ENCODE peak calls at places on chromosome 11, in seven cellular contexts. E, X, U, H, F, L and Q are unnamed samples.

GRCh38 chr11:123672568-123672967 is 18.1 kb upstream of the SCN3B start:
- DNase-seq in E (no peak), H (no peak), U (no peak), L (no peak), X (no peak), F (no peak), Q (no peak)

GRCh38 chr11:62705401-62705800 is 1.8 kb downstream of the BSCL2 start:
- DNase-seq in E (no peak), H (no peak), X (no peak), L (no peak), F (peak; percentile 49), U (no peak), Q (no peak)

GRCh38 chr11:75946531-75947530 is 131.8 kb downstream of the UVRAG start:
- DNase-seq in F (no peak), H (no peak), L (peak; percentile 37), X (peak; percentile 25), E (no peak), U (peak; percentile 6), Q (no peak)

GRCh38 chr11:118417801-118418200 is 16.4 kb downstream of the ATP5MG start:
- DNase-seq in X (no peak), L (no peak), E (no peak), H (no peak), U (no peak), F (no peak), Q (no peak)

GRCh38 chr11:81220166-81220895 is 1513.3 kb downstream of the FAM181B start:
- DNase-seq in L (no peak), H (no peak), U (no peak), X (no peak), E (no peak), F (no peak), Q (no peak)

GRCh38 chr11:58178444-58178843 is 10.4 kb upstream of the OR9Q2 start:
- DNase-seq in L (no peak), H (no peak), F (no peak), U (no peak), X (no peak), E (no peak), Q (no peak)

GRCh38 chr11:43947003-43947500 is 4.6 kb downstream of the C11orf96 start:
- DNase-seq in F (no peak), E (no peak), U (no peak), H (no peak), L (no peak), X (no peak), Q (no peak)

GRCh38 chr11:57131080-57131790 is 50.5 kb upstream of the LRRC55 start:
- DNase-seq in F (no peak), E (no peak), H (no peak), X (peak; percentile 29), L (peak; percentile 13), U (peak; percentile 62), Q (no peak)

GRCh38 chr11:75760243-75760642 is 8.3 kb upstream of the DGAT2 start:
- DNase-seq in E (no peak), U (no peak), H (no peak), L (no peak), X (no peak), F (no peak), Q (no peak)

GRCh38 chr11:131885371-131885770 is 515.0 kb downstream of the NTM start:
- DNase-seq in X (no peak), F (no peak), H (no peak), U (no peak), L (no peak), E (no peak), Q (no peak)
- H3K27ac ChIP-seq in X (no peak overlapping the region), F (no peak overlapping the region), H (no peak overlapping the region), U (no peak overlapping the region), L (no peak overlapping the region), E (no peak overlapping the region), Q (no peak overlapping the region)

GRCh38 chr11:28518825-28519224 is 410.6 kb downstream of the METTL15 start:
- DNase-seq in E (no peak), X (no peak), U (no peak), L (no peak), H (no peak), F (no peak), Q (no peak)
- H3K27ac ChIP-seq in E (no peak overlapping the region), X (no peak overlapping the region), U (no peak overlapping the region), L (no peak overlapping the region), H (no peak overlapping the region), F (no peak overlapping the region), Q (no peak overlapping the region)

GRCh38 chr11:73262851-73263495 is 9.2 kb upstream of the P2RY6 start:
- DNase-seq in X (peak; percentile 11), F (no peak), U (no peak), H (no peak), L (no peak), E (no peak), Q (no peak)

GRCh38 chr11:73258104-73258684 is 13.9 kb upstream of the P2RY6 start:
- DNase-seq in U (no peak), E (no peak), F (no peak), L (no peak), X (peak; percentile 4), H (no peak), Q (no peak)

GRCh38 chr11:73257342-73258103 is 14.6 kb upstream of the P2RY6 start:
- DNase-seq in U (no peak), L (peak; percentile 26), E (no peak), F (no peak), H (no peak), X (peak; percentile 28), Q (no peak)

GRCh38 chr11:73260127-73260457 is 12.0 kb upstream of the P2RY6 start:
- DNase-seq in L (no peak), E (no peak), X (peak; percentile 5), F (no peak), U (no peak), H (no peak), Q (no peak)

GRCh38 chr11:73259406-73260126 is 12.6 kb upstream of the P2RY6 start:
- DNase-seq in F (no peak), H (no peak), E (no peak), X (peak; percentile 7), L (no peak), U (no peak), Q (no peak)
- H3K27ac ChIP-seq in F (peak overlapping the region; percentile 85), H (no peak overlapping the region), E (no peak overlapping the region), X (no peak overlapping the region), L (no peak overlapping the region), U (no peak overlapping the region), Q (no peak overlapping the region)

DNA sequence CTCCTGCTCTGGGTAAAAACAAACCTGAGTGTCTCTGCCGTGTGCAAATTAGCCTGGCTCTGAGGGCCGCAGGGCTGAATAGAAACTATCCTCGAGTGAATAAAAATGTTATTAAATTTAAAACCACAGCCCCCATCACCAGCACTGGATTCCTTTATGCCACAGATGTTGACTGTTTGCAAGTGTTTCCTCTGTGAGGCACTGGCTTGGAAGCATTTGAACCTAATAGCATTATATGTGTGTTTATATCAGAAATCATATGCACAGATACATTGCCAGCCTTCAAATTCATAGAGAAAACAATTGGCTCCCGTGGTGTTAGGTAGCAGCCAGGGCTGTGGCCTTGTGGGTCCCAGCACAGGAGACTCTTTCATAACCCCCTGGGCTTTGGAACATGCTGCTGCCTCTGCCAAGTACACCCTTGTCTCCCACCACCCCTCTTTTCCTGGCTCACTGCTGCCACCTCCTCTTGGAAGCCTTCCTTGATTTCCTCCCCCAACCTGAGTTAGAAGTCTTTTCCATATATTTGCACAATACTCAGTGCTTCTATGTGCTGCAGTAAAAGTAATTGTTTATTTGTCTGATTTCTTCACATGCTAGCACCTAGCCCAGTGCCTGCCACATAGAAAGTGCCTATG is 294.4 kb downstream of the DDX10 start:
- DNase-seq in H (no peak), F (no peak), U (no peak), L (no peak), E (no peak), X (no peak), Q (no peak)
- H3K27ac ChIP-seq in H (no peak overlapping the region), F (peak overlapping the region; percentile 85), U (no peak overlapping the region), L (no peak overlapping the region), E (no peak overlapping the region), X (no peak overlapping the region), Q (no peak overlapping the region)

GRCh38 chr11:20474176-20474950 is 86.8 kb downstream of the PRMT3 start:
- DNase-seq in E (peak; percentile 43), H (no peak), L (no peak), U (no peak), X (no peak), F (no peak), Q (no peak)
- H3K27ac ChIP-seq in E (no peak overlapping the region), H (peak overlapping the region; percentile 52), L (no peak overlapping the region), U (no peak overlapping the region), X (peak overlapping the region; percentile 49), F (no peak overlapping the region), Q (peak overlapping the region; percentile 27)

DNA sequence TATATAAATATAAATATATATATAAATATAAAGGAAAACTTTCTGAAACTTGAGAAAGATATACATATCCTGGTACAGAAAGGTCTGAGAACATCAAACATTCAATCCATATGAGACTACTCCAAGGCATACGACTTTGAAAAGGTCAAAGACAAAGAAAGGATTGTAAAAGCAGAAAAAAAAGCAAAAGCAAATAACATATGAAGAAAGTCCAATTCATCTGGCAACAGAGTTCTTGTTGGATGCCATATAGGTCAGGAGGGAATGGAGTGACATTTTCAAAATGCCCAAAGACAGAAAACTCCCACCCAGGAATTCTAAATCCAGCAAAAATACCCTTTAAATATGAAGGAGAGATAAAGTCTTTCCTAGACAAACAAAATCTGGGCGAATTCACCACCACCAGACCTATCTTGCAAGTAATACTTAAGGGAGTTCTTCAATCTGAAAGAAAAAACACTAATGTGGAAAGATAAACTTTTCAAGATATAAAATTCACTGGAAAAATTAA is 42.3 kb upstream of the MRPL17 start:
- DNase-seq in E (no peak), H (no peak), L (no peak), F (no peak), X (no peak), U (no peak), Q (no peak)
- H3K27ac ChIP-seq in E (no peak overlapping the region), H (no peak overlapping the region), L (no peak overlapping the region), F (no peak overlapping the region), X (no peak overlapping the region), U (no peak overlapping the region), Q (no peak overlapping the region)

DNA sequence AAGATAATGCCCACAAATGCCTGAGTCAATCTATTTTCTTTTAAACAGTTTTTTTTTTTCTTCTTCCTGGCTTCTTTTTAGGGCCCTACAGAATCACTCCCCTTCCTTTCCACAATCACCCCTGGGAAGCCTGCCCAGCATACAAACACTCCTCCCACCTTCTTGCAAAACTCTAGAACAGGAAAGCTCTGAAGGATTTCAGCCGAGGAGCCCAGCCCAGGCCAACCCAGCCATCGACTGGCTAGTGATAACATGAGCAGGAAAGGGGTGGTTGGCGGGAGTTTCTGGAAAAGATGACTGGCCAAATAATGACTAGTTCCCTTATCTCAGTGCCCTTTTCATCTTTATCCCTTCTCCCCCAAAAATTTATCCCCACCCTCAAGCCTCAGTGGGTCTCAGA is 68.2 kb downstream of the USP35 start:
- DNase-seq in L (peak; percentile 74), F (no peak), X (peak; percentile 78), H (no peak), E (peak; percentile 79), U (peak; percentile 45), Q (no peak)
- H3K27ac ChIP-seq in L (peak overlapping the region; percentile 65), F (no peak overlapping the region), X (peak overlapping the region; percentile 29), H (peak overlapping the region; percentile 36), E (no peak overlapping the region), U (peak overlapping the region; percentile 56), Q (no peak overlapping the region)